ENCODE peak calls at places on chromosome 15, in five cellular contexts. T, M, C, Z and V are unnamed samples.

GRCh38 chr15:80179025-80179759 is 26.4 kb downstream of the FAH start:
- DNase-seq in C (no peak), M (no peak), Z (no peak), T (peak; percentile 78), V (no peak)

GRCh38 chr15:95470997-95471692 is 859.4 kb upstream of the NR2F2 start:
- DNase-seq in T (no peak), Z (peak; percentile 71), M (no peak), C (peak; percentile 39), V (no peak)

GRCh38 chr15:84909782-84910181 is 25.3 kb downstream of the SLC28A1 start:
- DNase-seq in C (no peak), Z (no peak), M (no peak), T (no peak), V (no peak)

GRCh38 chr15:100889359-100890058 is 9.9 kb downstream of the ALDH1A3 start:
- DNase-seq in C (peak; percentile 39), T (no peak), M (no peak), Z (peak; percentile 65), V (no peak)

GRCh38 chr15:48374472-48374871 is 43.2 kb downstream of the DUT start:
- DNase-seq in T (no peak), Z (no peak), M (no peak), C (no peak), V (no peak)

GRCh38 chr15:59251001-59251845 is 44.6 kb downstream of the LDHAL6B start:
- DNase-seq in Z (no peak), M (no peak), C (no peak), T (no peak), V (no peak)

GRCh38 chr15:57079907-57080750 is 161.7 kb downstream of the TCF12 start:
- DNase-seq in C (no peak), T (no peak), M (no peak), Z (no peak), V (no peak)

GRCh38 chr15:92071030-92071644 is 217.6 kb downstream of the SLCO3A1 start:
- DNase-seq in T (no peak), M (no peak), Z (no peak), C (no peak), V (no peak)

GRCh38 chr15:82789491-82789890 is 16.4 kb downstream of the FSD2 start:
- DNase-seq in T (no peak), Z (no peak), C (no peak), M (no peak), V (no peak)

GRCh38 chr15:36468746-36469145 is 110.7 kb upstream of the CDIN1 start:
- DNase-seq in T (no peak), C (no peak), M (no peak), Z (no peak), V (no peak)

GRCh38 chr15:75058127-75058905 is 34.9 kb downstream of the PPCDC start:
- DNase-seq in T (no peak), Z (peak; percentile 20), M (no peak), C (no peak), V (no peak)

GRCh38 chr15:90730290-90730689 is 13.1 kb downstream of the BLM start:
- DNase-seq in C (no peak), Z (no peak), M (no peak), T (no peak), V (no peak)

GRCh38 chr15:93247466-93248121 is 158.6 kb upstream of the RGMA start:
- DNase-seq in Z (peak; percentile 45), M (no peak), C (no peak), T (no peak), V (no peak)

GRCh38 chr15:89654311-89654761 is 931 bp downstream of the KIF7 start:
- DNase-seq in T (no peak), M (no peak), Z (no peak), C (no peak), V (no peak)

GRCh38 chr15:38038659-38039442 is 104.4 kb downstream of the TMCO5A start:
- DNase-seq in T (no peak), C (no peak), M (no peak), Z (no peak), V (no peak)

GRCh38 chr15:39748276-39748675 is 34.4 kb downstream of the FSIP1 start:
- DNase-seq in M (no peak), T (no peak), Z (no peak), C (no peak), V (no peak)

GRCh38 chr15:101273534-101273933 is 3.8 kb downstream of the SELENOS start:
- DNase-seq in C (no peak), Z (peak; percentile 33), M (no peak), T (no peak), V (no peak)

GRCh38 chr15:44729394-44729913 is 6.9 kb upstream of the TRIM69 start:
- DNase-seq in Z (no peak), M (peak; percentile 69), T (no peak), C (no peak), V (no peak)

GRCh38 chr15:39248204-39248603 is 332.7 kb upstream of the THBS1 start:
- DNase-seq in T (no peak), C (no peak), Z (no peak), M (peak; percentile 60), V (no peak)

GRCh38 chr15:56929933-56930332 is 11.5 kb downstream of the TCF12 start:
- DNase-seq in Z (no peak), M (no peak), T (no peak), C (no peak), V (no peak)

GRCh38 chr15:94229591-94230365 is 1.6 kb upstream of the MCTP2 start:
- DNase-seq in M (no peak), C (no peak), T (no peak), Z (no peak), V (no peak)

GRCh38 chr15:38905634-38906033 is 341.0 kb upstream of the RASGRP1 start:
- DNase-seq in C (no peak), T (no peak), Z (no peak), M (no peak), V (no peak)

GRCh38 chr15:98649996-98650870 is 1.9 kb downstream of the IGF1R start:
- DNase-seq in T (no peak), M (peak; percentile 78), C (no peak), Z (peak; percentile 73), V (no peak)
- TF ChIP-seq POLR2A in T (no peak), M (no peak), C (no peak), Z (peak; percentile 65), V (no peak)

GRCh38 chr15:70962084-70962483 is 69.5 kb downstream of the LRRC49 start:
- DNase-seq in C (no peak), Z (no peak), M (no peak), T (no peak), V (no peak)

GRCh38 chr15:70967646-70968045 is 75.0 kb downstream of the LRRC49 start:
- DNase-seq in Z (no peak), T (no peak), C (no peak), M (no peak), V (no peak)

GRCh38 chr15:70964058-70964457 is 71.4 kb downstream of the LRRC49 start:
- DNase-seq in C (no peak), M (no peak), T (no peak), Z (no peak), V (no peak)

GRCh38 chr15:70963199-70963598 is 70.6 kb downstream of the LRRC49 start:
- DNase-seq in C (no peak), M (no peak), T (no peak), Z (no peak), V (no peak)

DNA sequence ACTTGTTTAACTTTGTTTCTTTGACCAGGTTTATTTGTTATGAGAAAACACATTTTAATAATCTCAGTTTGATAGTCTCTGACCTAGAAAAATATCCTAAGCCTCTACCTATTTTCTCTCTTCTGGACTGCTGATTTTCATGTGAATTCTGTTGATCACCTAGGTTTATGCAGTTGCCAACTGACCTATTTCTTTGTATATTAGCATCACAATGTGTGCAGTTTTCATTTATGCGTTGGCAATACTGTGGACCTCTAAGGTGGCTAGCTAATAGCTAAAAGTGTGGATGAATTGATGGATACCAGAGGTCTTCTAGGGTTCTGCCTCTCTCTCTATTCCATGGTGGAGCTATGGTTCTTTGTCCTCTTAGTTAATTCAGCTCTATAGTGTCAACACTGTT is 72.1 kb downstream of the LRRC49 start:
- DNase-seq in Z (no peak), M (no peak), T (no peak), C (no peak), V (no peak)
- TF ChIP-seq POLR2A in Z (no peak), M (no peak), T (no peak), C (no peak), V (no peak)

GRCh38 chr15:31344266-31344665 is 17.6 kb downstream of the KLF13 start:
- DNase-seq in C (no peak), T (no peak), Z (no peak), M (no peak), V (no peak)

GRCh38 chr15:31343831-31344230 is 17.2 kb downstream of the KLF13 start:
- DNase-seq in M (no peak), T (no peak), C (no peak), Z (no peak), V (no peak)

GRCh38 chr15:31346367-31347066 is 19.9 kb downstream of the KLF13 start:
- DNase-seq in Z (no peak), T (no peak), C (no peak), M (no peak), V (no peak)

GRCh38 chr15:31345606-31346366 is 19.2 kb downstream of the KLF13 start:
- DNase-seq in C (no peak), M (peak; percentile 49), T (no peak), Z (no peak), V (no peak)

DNA sequence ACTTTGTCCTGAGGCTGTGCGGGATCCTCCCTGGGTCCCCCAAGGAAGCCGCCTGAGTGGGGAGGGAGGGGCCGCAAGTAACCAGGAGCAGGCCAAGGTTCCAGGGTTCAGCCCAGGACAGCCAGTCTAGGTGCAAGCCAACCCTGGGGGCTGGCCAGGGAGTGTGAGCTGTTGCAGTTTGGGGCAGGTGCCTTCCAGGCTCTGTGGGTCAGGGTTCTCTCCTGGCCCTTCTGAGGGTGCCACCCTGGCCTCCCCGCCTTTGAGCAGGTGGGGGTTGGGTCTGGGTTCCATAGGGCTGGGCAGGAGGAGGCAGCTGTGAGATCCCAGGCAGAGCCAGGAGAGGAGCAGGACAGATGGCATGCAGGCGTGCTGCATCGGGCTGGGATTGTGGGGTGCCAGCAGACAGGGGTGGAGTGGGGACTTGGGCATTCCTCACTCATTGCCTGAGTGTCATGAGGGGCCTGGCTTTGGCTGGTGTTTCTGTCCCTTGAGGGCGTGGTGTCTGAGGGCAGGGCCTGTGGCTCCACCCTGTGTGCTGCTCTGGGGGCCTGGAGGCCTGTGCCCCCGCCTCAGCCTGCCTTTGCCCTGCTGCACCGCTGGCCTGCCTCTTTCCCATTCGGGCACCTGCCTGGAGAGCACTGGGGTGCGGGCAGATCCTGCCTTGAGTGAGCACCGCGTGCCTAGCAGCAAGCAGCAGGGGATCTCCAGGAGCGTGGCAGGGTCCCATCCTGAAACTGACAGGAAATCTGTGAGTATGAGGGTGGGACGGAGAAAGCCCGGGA is 18.4 kb downstream of the KLF13 start:
- DNase-seq in T (no peak), M (no peak), C (no peak), Z (no peak), V (no peak)
- TF ChIP-seq POLR2A in T (no peak), M (no peak), C (no peak), Z (no peak), V (peak; percentile 39)

DNA sequence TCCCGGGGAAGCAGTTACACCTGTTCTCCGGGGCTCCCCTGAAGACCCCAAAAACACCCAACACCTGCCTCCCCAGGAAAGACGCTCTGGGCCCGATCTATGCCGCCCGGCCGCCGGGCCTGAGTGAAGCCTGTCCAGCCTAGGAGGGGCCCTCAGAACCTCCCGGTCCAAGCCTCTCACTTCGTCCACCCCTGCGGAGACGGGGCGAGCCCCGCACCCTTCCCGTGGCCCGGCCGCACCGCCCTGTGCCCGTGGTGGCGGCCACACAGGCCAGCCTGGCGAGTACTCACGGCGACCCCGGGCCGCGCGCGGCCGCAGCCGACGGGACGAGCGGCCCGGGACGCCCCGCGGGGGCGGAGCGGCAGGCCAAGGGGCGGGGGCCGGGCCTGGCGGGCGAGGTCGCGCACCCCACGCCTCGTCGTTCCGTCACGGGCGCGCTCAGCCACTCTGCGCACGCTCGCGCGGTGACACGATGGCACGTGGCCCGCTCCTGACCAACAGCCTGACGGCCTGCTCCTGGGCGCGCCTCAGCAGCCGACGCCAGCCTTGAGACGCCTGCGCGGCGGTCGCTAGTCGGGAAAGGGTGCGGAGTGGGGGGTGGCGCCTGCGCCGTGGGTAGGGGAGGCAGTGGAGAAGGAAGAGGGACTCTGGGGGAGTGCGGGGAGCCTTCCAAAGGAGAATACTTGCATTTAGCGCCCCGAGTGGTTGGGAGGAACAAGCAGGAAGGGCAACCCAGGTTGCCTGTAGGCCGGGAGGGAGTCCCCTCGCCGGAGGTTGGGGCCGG is at the start of gene PARP6:
- DNase-seq in C (peak; percentile 95), Z (peak; percentile 99), M (peak; percentile 99), T (peak; percentile 100), V (peak; percentile 98)
- TF ChIP-seq POLR2A in C (peak; percentile 25), Z (peak; percentile 75), M (no peak), T (peak; percentile 90), V (peak; percentile 39)